ENCODE peak calls at places on chromosomes 11 and 22, in six cellular contexts. One of them, this sample, is unnamed.

GRCh38 chr11:9787981-9788521 is 124.2 kb downstream of the SWAP70 start:
- DNase-seq in HepG2: no peak
- DNase-seq in H1: no peak
- DNase-seq in HCT116: no peak
- DNase-seq in K562: no peak
- DNase-seq in GM12878: no peak
- DNase-seq in this sample: no peak

GRCh38 chr11:122197055-122197987 is 81.3 kb upstream of the BLID start:
- DNase-seq in HCT116: peak; percentile 99
- DNase-seq in H1: no peak
- DNase-seq in GM12878: no peak
- DNase-seq in K562: no peak
- DNase-seq in HepG2: peak; percentile 57
- DNase-seq in this sample: no peak

GRCh38 chr22:42856865-42857704 is at the start of gene ARFGAP3:
- DNase-seq in K562: peak; percentile 89
- DNase-seq in H1: peak; percentile 66
- DNase-seq in GM12878: peak; percentile 64
- DNase-seq in HepG2: peak; percentile 72
- DNase-seq in HCT116: peak; percentile 78
- DNase-seq in this sample: peak; percentile 99

GRCh38 chr22:44732017-44732561 is 20.3 kb upstream of the ARHGAP8 start:
- DNase-seq in H1: no peak
- DNase-seq in HCT116: no peak
- DNase-seq in GM12878: no peak
- DNase-seq in HepG2: no peak
- DNase-seq in K562: no peak
- DNase-seq in this sample: peak; percentile 19

GRCh38 chr22:20811971-20812660 is 38.2 kb downstream of the SERPIND1 start:
- DNase-seq in K562: no peak
- DNase-seq in HCT116: no peak
- DNase-seq in HepG2: no peak
- DNase-seq in H1: no peak
- DNase-seq in GM12878: no peak
- DNase-seq in this sample: no peak

GRCh38 chr11:70299636-70300035 is 29.1 kb downstream of the PPFIA1 start:
- DNase-seq in HCT116: no peak
- DNase-seq in H1: no peak
- DNase-seq in HepG2: no peak
- DNase-seq in GM12878: no peak
- DNase-seq in K562: no peak
- DNase-seq in this sample: no peak

GRCh38 chr22:37545703-37546435 is 14.4 kb upstream of the CDC42EP1 start:
- DNase-seq in K562: no peak
- DNase-seq in H1: peak; percentile 77
- DNase-seq in HepG2: peak; percentile 91
- DNase-seq in GM12878: no peak
- DNase-seq in HCT116: no peak
- DNase-seq in this sample: no peak

GRCh38 chr22:31659246-31659645 is 2.8 kb downstream of the PISD start:
- DNase-seq in GM12878: no peak
- DNase-seq in HepG2: no peak
- DNase-seq in K562: no peak
- DNase-seq in H1: no peak
- DNase-seq in HCT116: no peak
- DNase-seq in this sample: no peak

GRCh38 chr11:114291847-114292680 is 4.1 kb upstream of the NNMT start:
- DNase-seq in GM12878: no peak
- DNase-seq in H1: no peak
- DNase-seq in HepG2: no peak
- DNase-seq in HCT116: no peak
- DNase-seq in K562: no peak
- DNase-seq in this sample: no peak

GRCh38 chr22:30212363-30212995 is 34.1 kb downstream of the LIF start:
- DNase-seq in H1: no peak
- DNase-seq in HCT116: peak; percentile 93
- DNase-seq in K562: peak; percentile 40
- DNase-seq in GM12878: no peak
- DNase-seq in HepG2: peak; percentile 96
- DNase-seq in this sample: peak; percentile 30

GRCh38 chr11:46055371-46055770 is 65.9 kb downstream of the PHF21A start:
- DNase-seq in H1: peak; percentile 34
- DNase-seq in K562: no peak
- DNase-seq in HCT116: no peak
- DNase-seq in HepG2: peak; percentile 80
- DNase-seq in GM12878: no peak
- DNase-seq in this sample: no peak

GRCh38 chr11:122199661-122200060 is 83.6 kb upstream of the BLID start:
- DNase-seq in HCT116: no peak
- DNase-seq in K562: no peak
- DNase-seq in H1: no peak
- DNase-seq in GM12878: no peak
- DNase-seq in HepG2: no peak
- DNase-seq in this sample: no peak

GRCh38 chr11:58513747-58514367 is 6.0 kb upstream of the OR5B21 start:
- DNase-seq in GM12878: no peak
- DNase-seq in H1: peak; percentile 54
- DNase-seq in K562: peak; percentile 66
- DNase-seq in HepG2: peak; percentile 51
- DNase-seq in HCT116: peak; percentile 64
- DNase-seq in this sample: peak; percentile 29

GRCh38 chr11:61922539-61922938 is 5.2 kb upstream of the RAB3IL1 start:
- DNase-seq in HCT116: no peak
- DNase-seq in K562: peak; percentile 88
- DNase-seq in H1: no peak
- DNase-seq in HepG2: no peak
- DNase-seq in GM12878: no peak
- DNase-seq in this sample: peak; percentile 88

GRCh38 chr11:112293614-112294013 is 33.0 kb upstream of the PLET1 start:
- DNase-seq in GM12878: no peak
- DNase-seq in H1: no peak
- DNase-seq in HCT116: no peak
- DNase-seq in HepG2: no peak
- DNase-seq in K562: no peak
- DNase-seq in this sample: no peak

GRCh38 chr22:40966683-40967082 is 15.5 kb downstream of the RBX1 start:
- DNase-seq in HepG2: no peak
- DNase-seq in HCT116: no peak
- DNase-seq in H1: no peak
- DNase-seq in GM12878: no peak
- DNase-seq in K562: peak; percentile 37
- DNase-seq in this sample: no peak

GRCh38 chr22:20243545-20244249 is 24.4 kb downstream of the RTN4R start:
- DNase-seq in K562: peak; percentile 73
- DNase-seq in GM12878: no peak
- DNase-seq in HepG2: no peak
- DNase-seq in HCT116: no peak
- DNase-seq in H1: no peak
- DNase-seq in this sample: peak; percentile 69

GRCh38 chr11:113839842-113840241 is 35.5 kb downstream of the USP28 start:
- DNase-seq in GM12878: peak; percentile 47
- DNase-seq in K562: no peak
- DNase-seq in HCT116: no peak
- DNase-seq in H1: no peak
- DNase-seq in HepG2: no peak
- DNase-seq in this sample: no peak

GRCh38 chr11:113114452-113115027 is 153.3 kb downstream of the NCAM1 start:
- DNase-seq in HCT116: no peak
- DNase-seq in K562: peak; percentile 21
- DNase-seq in HepG2: peak; percentile 3
- DNase-seq in GM12878: no peak
- DNase-seq in H1: peak; percentile 13
- DNase-seq in this sample: peak; percentile 49

GRCh38 chr22:20008221-20008995 is 8.2 kb downstream of the ARVCF start:
- DNase-seq in HepG2: no peak
- DNase-seq in K562: no peak
- DNase-seq in H1: no peak
- DNase-seq in GM12878: no peak
- DNase-seq in HCT116: no peak
- DNase-seq in this sample: peak; percentile 53

DNA sequence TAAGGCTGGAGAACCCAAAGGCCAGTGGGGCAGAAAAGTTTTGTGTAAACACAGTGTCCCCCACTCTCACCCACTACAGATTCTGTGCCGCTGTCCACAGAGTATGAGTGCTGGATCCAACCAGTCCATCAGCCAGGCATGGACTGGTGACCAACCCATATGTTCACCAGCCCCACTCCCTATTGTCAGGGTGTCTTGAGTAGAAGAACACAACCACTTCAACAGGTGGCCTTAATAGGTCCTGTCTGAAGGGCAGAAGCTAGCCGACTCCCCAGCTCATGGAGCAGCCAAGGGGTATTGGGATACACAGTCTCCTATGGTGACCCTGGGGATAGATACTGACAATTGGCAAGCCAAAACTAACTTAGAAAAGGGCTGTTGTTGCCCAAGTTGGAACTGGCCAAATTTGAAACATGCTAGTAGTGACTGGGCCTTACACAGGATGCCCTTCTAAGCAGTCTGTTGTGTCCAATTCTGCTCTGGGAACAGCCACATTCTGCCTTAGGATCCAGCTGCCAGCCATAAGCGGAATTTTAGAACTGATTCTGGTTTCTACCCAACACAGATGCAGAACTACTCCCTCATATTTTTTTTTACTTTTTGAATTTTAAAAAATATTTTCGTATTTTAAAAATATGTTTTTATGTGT is 19.8 kb upstream of the PGM2L1 start:
- DNase-seq in HepG2: no peak
- DNase-seq in HCT116: no peak
- DNase-seq in K562: no peak
- DNase-seq in GM12878: no peak
- DNase-seq in H1: no peak
- DNase-seq in this sample: no peak
- H3K27ac ChIP-seq in HepG2: no peak overlapping the region
- H3K27ac ChIP-seq in HCT116: peak overlapping the region; percentile 38
- H3K27ac ChIP-seq in K562: no peak overlapping the region
- H3K27ac ChIP-seq in GM12878: no peak overlapping the region
- H3K27ac ChIP-seq in H1: no peak overlapping the region
- H3K27ac ChIP-seq in this sample: peak overlapping the region; percentile 93

DNA sequence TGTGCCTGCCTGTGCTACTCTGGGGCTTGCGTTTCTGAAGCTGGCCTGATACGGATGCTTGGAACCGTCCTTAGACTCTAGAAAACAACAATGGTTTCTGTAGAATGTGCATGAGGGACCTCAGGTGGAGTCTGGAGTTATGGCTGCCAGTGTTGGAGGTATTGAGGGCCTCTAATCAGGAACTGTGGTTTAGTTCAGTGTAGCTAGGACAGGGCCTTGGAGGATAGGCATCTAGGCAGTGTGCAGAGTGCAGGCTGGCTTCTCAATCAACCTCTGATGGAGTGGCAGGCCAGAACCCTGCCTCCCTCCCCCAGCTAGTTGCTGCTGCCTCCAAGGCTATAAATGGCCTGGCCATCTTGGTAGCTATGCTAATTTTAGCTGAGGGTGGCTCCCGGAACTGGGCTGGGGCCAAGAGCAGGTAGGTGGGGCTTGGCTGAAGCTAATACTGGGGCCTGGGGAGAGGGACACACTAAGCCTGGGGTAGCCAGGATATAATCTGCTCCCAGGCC is 4.0 kb downstream of the STIM1 start:
- DNase-seq in HepG2: no peak
- DNase-seq in HCT116: no peak
- DNase-seq in H1: no peak
- DNase-seq in GM12878: no peak
- DNase-seq in K562: peak; percentile 87
- DNase-seq in this sample: no peak
- H3K4me3 ChIP-seq in HepG2: no peak overlapping the region
- H3K4me3 ChIP-seq in HCT116: peak overlapping the region; percentile 6
- H3K4me3 ChIP-seq in H1: no peak overlapping the region
- H3K4me3 ChIP-seq in GM12878: peak overlapping the region; percentile 94
- H3K4me3 ChIP-seq in K562: peak overlapping the region; percentile 23
- H3K4me3 ChIP-seq in this sample: no peak overlapping the region

DNA sequence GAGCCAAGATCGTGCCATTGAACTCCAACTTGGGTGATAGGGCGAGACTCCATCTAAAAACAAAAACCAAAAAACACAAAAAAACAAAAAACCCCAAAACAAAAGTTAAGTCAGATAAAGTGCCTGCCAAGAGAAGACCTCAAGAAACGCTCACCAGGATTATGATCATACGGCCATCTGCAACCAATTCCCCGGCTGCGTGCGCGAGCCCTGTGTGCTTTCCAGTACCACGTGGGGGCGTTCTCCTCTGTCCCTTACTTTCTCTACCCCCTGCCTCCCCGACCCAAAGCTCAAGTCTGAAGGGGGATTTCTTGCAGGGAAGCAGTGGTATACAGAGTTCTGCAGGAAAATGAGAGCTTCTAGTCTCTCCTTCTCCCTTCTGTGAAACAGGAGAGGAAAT is 10.5 kb upstream of the RPS19BP1 start:
- DNase-seq in GM12878: no peak
- DNase-seq in HCT116: no peak
- DNase-seq in H1: no peak
- DNase-seq in HepG2: no peak
- DNase-seq in K562: peak; percentile 67
- DNase-seq in this sample: peak; percentile 72
- TF ChIP-seq JUND in GM12878: no peak
- TF ChIP-seq JUND in HCT116: no peak
- TF ChIP-seq JUND in H1: no peak
- TF ChIP-seq JUND in HepG2: no peak
- TF ChIP-seq JUND in K562: no peak
- TF ChIP-seq JUND in this sample: no peak

GRCh38 chr11:65925397-65925796 is 6.2 kb downstream of the DRAP1 start:
- DNase-seq in GM12878: no peak
- DNase-seq in HCT116: no peak
- DNase-seq in HepG2: no peak
- DNase-seq in H1: no peak
- DNase-seq in K562: no peak
- DNase-seq in this sample: no peak

GRCh38 chr11:65932558-65932919 is 12.7 kb upstream of the TSGA10IP start:
- DNase-seq in K562: peak; percentile 62
- DNase-seq in HepG2: no peak
- DNase-seq in GM12878: no peak
- DNase-seq in HCT116: no peak
- DNase-seq in H1: no peak
- DNase-seq in this sample: no peak

GRCh38 chr11:65927904-65928397 is 8.7 kb downstream of the DRAP1 start:
- DNase-seq in GM12878: peak; percentile 84
- DNase-seq in HepG2: no peak
- DNase-seq in H1: no peak
- DNase-seq in K562: peak; percentile 56
- DNase-seq in HCT116: no peak
- DNase-seq in this sample: no peak

GRCh38 chr11:65931773-65932557 is 12.7 kb downstream of the DRAP1 start:
- DNase-seq in H1: no peak
- DNase-seq in GM12878: no peak
- DNase-seq in HCT116: no peak
- DNase-seq in HepG2: no peak
- DNase-seq in K562: no peak
- DNase-seq in this sample: no peak

DNA sequence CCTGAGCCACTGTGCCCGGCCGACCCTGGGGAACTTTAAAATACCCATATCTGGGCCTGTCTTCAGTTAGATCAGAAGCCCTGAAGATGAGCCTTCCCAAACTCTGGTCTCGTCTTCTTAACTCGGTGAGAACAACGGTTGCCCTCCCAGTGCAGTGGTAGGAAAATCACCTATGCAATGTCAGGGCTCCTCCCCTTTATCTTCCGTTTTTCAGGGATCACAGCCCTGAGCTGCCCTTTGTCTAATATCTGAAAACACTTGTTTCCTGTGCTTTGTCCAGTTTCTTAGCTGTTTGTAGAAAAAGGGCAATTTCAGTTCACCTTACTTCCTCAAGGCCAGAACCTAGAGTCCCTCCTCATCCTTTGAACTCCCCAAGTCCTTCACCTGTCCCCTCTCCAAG is 9.4 kb downstream of the DRAP1 start:
- DNase-seq in K562: peak; percentile 52
- DNase-seq in HCT116: no peak
- DNase-seq in GM12878: no peak
- DNase-seq in H1: no peak
- DNase-seq in HepG2: no peak
- DNase-seq in this sample: no peak
- H3K27ac ChIP-seq in K562: peak overlapping the region; percentile 47
- H3K27ac ChIP-seq in HCT116: no peak overlapping the region
- H3K27ac ChIP-seq in GM12878: peak overlapping the region; percentile 99
- H3K27ac ChIP-seq in H1: no peak overlapping the region
- H3K27ac ChIP-seq in HepG2: no peak overlapping the region
- H3K27ac ChIP-seq in this sample: no peak overlapping the region